ENCODE peak calls at places on chromosomes 11 and 22, in seven cellular contexts. L is heart right ventricle; Y is stomach; A is CD8-positive, alpha-beta memory T cell; J is activated naive CD8-positive, alpha-beta T cell treated with anti-CD3 and anti-CD28 coated beads for 36 hours; N is hypothalamus; M is transverse colon. T is an unnamed sample.

GRCh38 chr22:46783721-46784120 is 21.3 kb downstream of the TBC1D22A start:
- DNase-seq in L (no peak), Y (no peak), A (no peak), J (no peak), N (no peak), M (no peak), T (no peak)

GRCh38 chr11:2721163-2721935 is 21.6 kb upstream of the KCNQ1OT1 start:
- DNase-seq in L (no peak), Y (no peak), A (no peak), J (no peak), N (no peak), M (no peak), T (no peak)

GRCh38 chr11:27705873-27706820 is 5.9 kb upstream of the BDNF start:
- DNase-seq in L (no peak), Y (no peak), A (no peak), J (no peak), N (no peak), M (no peak), T (no peak)

GRCh38 chr11:120710354-120711187 is 199.0 kb downstream of the GRIK4 start:
- DNase-seq in L (peak; percentile 15), Y (no peak), A (no peak), J (no peak), N (no peak), M (peak; percentile 58), T (peak; percentile 68)

GRCh38 chr11:6627762-6628241 is 8.6 kb upstream of the TPP1 start:
- DNase-seq in L (no peak), Y (no peak), A (peak; percentile 28), J (no peak), N (no peak), M (no peak), T (no peak)

GRCh38 chr11:67698247-67698646 is 23.8 kb upstream of the ALDH3B2 start:
- DNase-seq in L (no peak), Y (no peak), A (no peak), J (peak; percentile 22), N (no peak), M (no peak), T (no peak)

GRCh38 chr11:44301856-44302231 is 8.1 kb downstream of the ALX4 start:
- DNase-seq in L (no peak), Y (no peak), A (no peak), J (no peak), N (no peak), M (no peak), T (no peak)

GRCh38 chr11:2582958-2583604 is 116.7 kb downstream of the KCNQ1OT1 start:
- DNase-seq in L (peak; percentile 2), Y (peak; percentile 24), A (no peak), J (no peak), N (no peak), M (peak; percentile 6), T (no peak)

GRCh38 chr22:42179616-42180015 is 49.0 kb upstream of the CYP2D6 start:
- DNase-seq in L (no peak), Y (no peak), A (no peak), J (no peak), N (no peak), M (no peak), T (no peak)

GRCh38 chr11:125168875-125169537 is 4.5 kb downstream of the PKNOX2 start:
- DNase-seq in L (no peak), Y (no peak), A (no peak), J (no peak), N (no peak), M (no peak), T (no peak)

GRCh38 chr11:116829525-116830183 is at the start of gene APOC3:
- DNase-seq in L (no peak), Y (no peak), A (no peak), J (no peak), N (no peak), M (no peak), T (no peak)

GRCh38 chr11:126817523-126818450 is 182.8 kb downstream of the KIRREL3 start:
- DNase-seq in L (no peak), Y (no peak), A (no peak), J (no peak), N (no peak), M (no peak), T (no peak)

GRCh38 chr11:27124514-27125264 is 84.1 kb downstream of the BBOX1 start:
- DNase-seq in L (no peak), Y (no peak), A (no peak), J (no peak), N (no peak), M (no peak), T (no peak)

GRCh38 chr11:42249956-42250355 is 790.5 kb upstream of the LRRC4C start:
- DNase-seq in L (no peak), Y (no peak), A (no peak), J (no peak), N (no peak), M (no peak), T (no peak)

GRCh38 chr22:50112151-50113118 is 22.6 kb downstream of the MOV10L1 start:
- DNase-seq in L (peak; percentile 49), Y (no peak), A (no peak), J (peak; percentile 53), N (no peak), M (no peak), T (no peak)

GRCh38 chr11:114281388-114281956 is 14.7 kb upstream of the NNMT start:
- DNase-seq in L (no peak), Y (no peak), A (no peak), J (no peak), N (no peak), M (no peak), T (no peak)

GRCh38 chr11:64484308-64485061 is 106.5 kb upstream of the SLC22A12 start:
- DNase-seq in L (no peak), Y (no peak), A (no peak), J (no peak), N (no peak), M (no peak), T (no peak)

GRCh38 chr11:95337972-95338429 is 107.0 kb upstream of the SESN3 start:
- DNase-seq in L (no peak), Y (no peak), A (no peak), J (no peak), N (no peak), M (no peak), T (no peak)

GRCh38 chr11:81979444-81979843 is 754.2 kb downstream of the FAM181B start:
- DNase-seq in L (no peak), Y (no peak), A (no peak), J (no peak), N (no peak), M (no peak), T (no peak)

GRCh38 chr22:20237480-20238440 is 30.4 kb downstream of the RTN4R start:
- DNase-seq in L (no peak), Y (no peak), A (peak; percentile 69), J (peak; percentile 36), N (no peak), M (no peak), T (no peak)

GRCh38 chr11:88414981-88415391 is 77.5 kb upstream of the CTSC start:
- DNase-seq in L (no peak), Y (no peak), A (peak; percentile 58), J (peak; percentile 18), N (no peak), M (no peak), T (no peak)

GRCh38 chr22:24433868-24434471 is 6.6 kb downstream of the ADORA2A start:
- DNase-seq in L (no peak), Y (no peak), A (no peak), J (no peak), N (no peak), M (peak; percentile 60), T (no peak)

GRCh38 chr11:61794579-61794978 is 1.9 kb downstream of the FEN1 start:
- DNase-seq in L (no peak), Y (no peak), A (no peak), J (no peak), N (no peak), M (no peak), T (no peak)

GRCh38 chr22:38097557-38098409 is 12.7 kb downstream of the BAIAP2L2 start:
- DNase-seq in L (no peak), Y (no peak), A (no peak), J (no peak), N (no peak), M (no peak), T (no peak)

GRCh38 chr11:95913830-95914229 is 10.1 kb downstream of the MTMR2 start:
- DNase-seq in L (no peak), Y (no peak), A (no peak), J (no peak), N (no peak), M (no peak), T (no peak)